ENCODE peak calls at places on chromosome 21, in seven cellular contexts. J, G, N, I, H, Q and U are unnamed samples.

GRCh38 chr21:38910390-38911008 is 104.8 kb downstream of the ETS2 start:
- DNase-seq in J (peak; percentile 49), G (no peak), N (no peak), I (no peak), H (no peak), Q (no peak), U (no peak)

GRCh38 chr21:15774590-15774989 is 44.8 kb downstream of the USP25 start:
- DNase-seq in J (no peak), G (no peak), N (no peak), I (no peak), H (no peak), Q (no peak), U (no peak)

GRCh38 chr21:39001341-39001740 is 181.9 kb downstream of the PSMG1 start:
- DNase-seq in J (no peak), G (no peak), N (no peak), I (no peak), H (no peak), Q (no peak), U (no peak)

GRCh38 chr21:30336596-30336995 is 898 bp downstream of the KRTAP27-1 start:
- DNase-seq in J (no peak), G (no peak), N (no peak), I (no peak), H (no peak), Q (no peak), U (no peak)

GRCh38 chr21:25487046-25487594 is 120.2 kb downstream of the MRPL39 start:
- DNase-seq in J (no peak), G (no peak), N (no peak), I (no peak), H (no peak), Q (no peak), U (peak; percentile 96)

GRCh38 chr21:38811257-38811656 is 5.5 kb downstream of the ETS2 start:
- DNase-seq in J (peak; percentile 35), G (no peak), N (no peak), I (no peak), H (no peak), Q (no peak), U (no peak)

GRCh38 chr21:25133939-25134338 is 473.3 kb downstream of the MRPL39 start:
- DNase-seq in J (no peak), G (no peak), N (no peak), I (no peak), H (no peak), Q (no peak), U (no peak)

GRCh38 chr21:31786164-31786920 is 54.4 kb upstream of the SCAF4 start:
- DNase-seq in J (no peak), G (no peak), N (no peak), I (no peak), H (no peak), Q (no peak), U (no peak)

GRCh38 chr21:30044447-30045064 is 104.8 kb upstream of the GRIK1 start:
- DNase-seq in J (peak; percentile 6), G (peak; percentile 19), N (no peak), I (no peak), H (no peak), Q (no peak), U (no peak)

GRCh38 chr21:37717534-37717933 is 198.7 kb downstream of the KCNJ6 start:
- DNase-seq in J (no peak), G (no peak), N (no peak), I (no peak), H (no peak), Q (no peak), U (no peak)

GRCh38 chr21:33761104-33762036 is 119.1 kb downstream of the ITSN1 start:
- DNase-seq in J (peak; percentile 90), G (peak; percentile 59), N (peak; percentile 21), I (no peak), H (no peak), Q (no peak), U (no peak)

GRCh38 chr21:37484535-37485474 is 118.2 kb downstream of the DYRK1A start:
- DNase-seq in J (no peak), G (no peak), N (no peak), I (no peak), H (no peak), Q (no peak), U (no peak)

GRCh38 chr21:43921602-43921978 is 56.6 kb downstream of the AGPAT3 start:
- DNase-seq in J (no peak), G (no peak), N (no peak), I (no peak), H (no peak), Q (no peak), U (peak; percentile 39)

GRCh38 chr21:37551406-37552355 is 185.1 kb downstream of the DYRK1A start:
- DNase-seq in J (no peak), G (no peak), N (peak; percentile 37), I (peak; percentile 28), H (no peak), Q (peak; percentile 42), U (no peak)

GRCh38 chr21:30014883-30015282 is 75.1 kb upstream of the GRIK1 start:
- DNase-seq in J (no peak), G (no peak), N (no peak), I (no peak), H (no peak), Q (no peak), U (no peak)

GRCh38 chr21:25635310-25635709 is 3.7 kb upstream of the JAM2 start:
- DNase-seq in J (no peak), G (no peak), N (no peak), I (no peak), H (no peak), Q (no peak), U (no peak)

GRCh38 chr21:39705849-39706248 is 39.1 kb upstream of the IGSF5 start:
- DNase-seq in J (no peak), G (no peak), N (no peak), I (no peak), H (no peak), Q (peak; percentile 8), U (no peak)

GRCh38 chr21:24995206-24995605 is 612.1 kb downstream of the MRPL39 start:
- DNase-seq in J (no peak), G (no peak), N (no peak), I (no peak), H (no peak), Q (no peak), U (no peak)

GRCh38 chr21:32322103-32322502 is 23.4 kb downstream of the MRAP start:
- DNase-seq in J (peak; percentile 12), G (no peak), N (no peak), I (no peak), H (no peak), Q (no peak), U (no peak)

GRCh38 chr21:42724226-42724920 is 71.0 kb downstream of the PDE9A start:
- DNase-seq in J (peak; percentile 51), G (no peak), N (no peak), I (no peak), H (no peak), Q (no peak), U (no peak)

GRCh38 chr21:42722153-42722552 is 68.7 kb downstream of the PDE9A start:
- DNase-seq in J (no peak), G (no peak), N (no peak), I (no peak), H (no peak), Q (no peak), U (no peak)

GRCh38 chr21:42725416-42725930 is 72.1 kb downstream of the PDE9A start:
- DNase-seq in J (no peak), G (no peak), N (no peak), I (peak; percentile 20), H (no peak), Q (no peak), U (no peak)

GRCh38 chr21:42722808-42723470 is 69.5 kb downstream of the PDE9A start:
- DNase-seq in J (no peak), G (no peak), N (no peak), I (no peak), H (no peak), Q (no peak), U (no peak)

GRCh38 chr21:42721341-42721824 is 68.0 kb downstream of the PDE9A start:
- DNase-seq in J (no peak), G (no peak), N (no peak), I (no peak), H (no peak), Q (no peak), U (no peak)
- TF ChIP-seq EP300 in J (no peak), G (no peak), N (no peak), I (no peak), H (no peak), Q (no peak), U (no peak)

GRCh38 chr21:42523941-42524340 is 10.3 kb downstream of the SLC37A1 start:
- DNase-seq in J (no peak), G (no peak), N (no peak), I (peak; percentile 54), H (no peak), Q (no peak), U (no peak)

GRCh38 chr21:42523211-42523610 is 9.6 kb downstream of the SLC37A1 start:
- DNase-seq in J (no peak), G (no peak), N (no peak), I (no peak), H (no peak), Q (no peak), U (no peak)

GRCh38 chr21:42525228-42525604 is 11.6 kb downstream of the SLC37A1 start:
- DNase-seq in J (no peak), G (no peak), N (peak; percentile 57), I (no peak), H (no peak), Q (no peak), U (no peak)

GRCh38 chr21:42525676-42526378 is 12.2 kb downstream of the SLC37A1 start:
- DNase-seq in J (no peak), G (no peak), N (no peak), I (no peak), H (no peak), Q (no peak), U (no peak)

GRCh38 chr21:42524341-42525227 is 10.9 kb downstream of the SLC37A1 start:
- DNase-seq in J (no peak), G (no peak), N (peak; percentile 85), I (peak; percentile 80), H (no peak), Q (no peak), U (peak; percentile 86)
- TF ChIP-seq EP300 in J (no peak), G (no peak), N (no peak), I (no peak), H (no peak), Q (no peak), U (peak; percentile 81)

GRCh38 chr21:35324372-35325220 is 275.5 kb upstream of the RUNX1 start:
- DNase-seq in J (no peak), G (no peak), N (peak; percentile 42), I (no peak), H (no peak), Q (peak; percentile 85), U (no peak)
- TF ChIP-seq EP300 in J (no peak), G (no peak), N (no peak), I (no peak), H (no peak), Q (peak; percentile 8), U (no peak)

DNA sequence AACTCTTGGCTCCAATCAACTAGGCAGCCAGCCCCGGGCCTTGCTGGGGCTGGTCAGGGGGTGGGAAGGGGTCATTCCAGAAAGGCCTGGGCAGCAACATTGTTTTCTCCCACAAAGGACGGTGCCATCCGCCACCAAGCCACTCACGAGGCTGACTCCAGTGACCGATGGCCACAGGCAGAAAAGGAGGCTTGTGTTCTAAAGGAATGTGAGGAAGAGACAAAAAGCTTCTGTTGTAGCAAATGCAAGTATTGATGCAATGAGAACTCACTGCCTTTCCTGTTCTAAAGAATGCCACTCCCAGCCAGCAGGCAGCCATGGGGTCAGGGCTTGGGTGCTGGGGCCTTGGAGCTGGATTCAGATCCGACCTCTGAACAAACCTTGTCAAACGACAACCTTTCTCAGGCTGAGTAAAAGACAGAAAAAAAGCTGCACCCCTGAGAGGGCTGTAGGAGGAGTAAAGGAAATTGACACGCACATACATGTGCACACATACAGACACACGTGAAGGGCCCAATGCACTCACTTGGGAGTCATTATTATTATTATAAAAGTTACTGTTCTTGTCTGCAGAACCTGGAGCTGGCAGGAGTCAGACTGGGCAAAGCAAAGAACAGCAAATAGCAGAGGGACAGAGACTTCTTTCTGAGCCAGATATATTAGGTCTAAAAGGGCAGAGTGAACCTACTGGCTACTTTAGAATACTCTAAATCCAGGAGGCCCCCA is 13.9 kb upstream of the PRMT2 start:
- DNase-seq in J (no peak), G (no peak), N (no peak), I (no peak), H (no peak), Q (no peak), U (no peak)
- TF ChIP-seq EP300 in J (no peak), G (no peak), N (no peak), I (no peak), H (no peak), Q (no peak), U (no peak)